ENCODE peak calls at places on chromosomes 12 and 14, in nine cellular contexts. C is astrocyte; A is body of pancreas; E is psoas muscle; M is HepG2; W is heart left ventricle; L is tibial artery; F is CD8-positive, alpha-beta memory T cell; O is endodermal cell. J is an unnamed sample. For H3K36me3, the result is how much of the 10 kb centered on the place peaks cover.

GRCh38 chr12:7695159-7695930 is at the start of gene GDF3:
- DNase-seq in C (no peak), A (peak), E (no peak), M (no peak), W (peak), L (no peak), F (no peak), O (peak), J (peak)

GRCh38 chr14:81298122-81298521 is 77.4 kb upstream of the GTF2A1 start:
- DNase-seq in C (no peak), A (no peak), E (no peak), M (no peak), W (no peak), L (no peak), F (no peak), O (no peak), J (no peak)

GRCh38 chr14:73741386-73741875 is 27.2 kb upstream of the PNMA1 start:
- DNase-seq in C (peak), A (no peak), E (peak), M (peak), W (peak), L (peak), F (peak), O (peak), J (peak)

GRCh38 chr12:40044399-40044798 is 61.5 kb downstream of the SLC2A13 start:
- DNase-seq in C (no peak), A (no peak), E (no peak), M (no peak), W (no peak), L (no peak), F (no peak), O (no peak), J (no peak)

GRCh38 chr14:85535916-85536834 is 6.2 kb downstream of the FLRT2 start:
- DNase-seq in C (peak), A (no peak), E (no peak), M (peak), W (no peak), L (no peak), F (no peak), O (peak), J (no peak)

GRCh38 chr14:69675877-69676416 is 64.6 kb downstream of the SUSD6 start:
- DNase-seq in C (no peak), A (no peak), E (no peak), M (no peak), W (no peak), L (no peak), F (no peak), O (no peak), J (no peak)

GRCh38 chr12:132141976-132142678 is 2.0 kb downstream of the DDX51 start:
- DNase-seq in C (no peak), A (no peak), E (no peak), M (no peak), W (no peak), L (peak), F (no peak), O (no peak), J (no peak)

GRCh38 chr12:103930787-103931536 is 752 bp downstream of the HSP90B1 start:
- DNase-seq in C (no peak), A (peak), E (peak), M (peak), W (peak), L (peak), F (no peak), O (no peak), J (peak)

GRCh38 chr12:81888961-81889360 is 129.8 kb upstream of the PPFIA2 start:
- DNase-seq in C (no peak), A (no peak), E (no peak), M (no peak), W (no peak), L (no peak), F (no peak), O (peak), J (no peak)

GRCh38 chr14:52272375-52272774 is 4.9 kb downstream of the PTGDR start:
- DNase-seq in C (no peak), A (no peak), E (no peak), M (no peak), W (no peak), L (no peak), F (peak), O (peak), J (no peak)

GRCh38 chr12:62915130-62915529 is 19.8 kb downstream of the PPM1H start:
- DNase-seq in C (no peak), A (no peak), E (no peak), M (no peak), W (no peak), L (no peak), F (no peak), O (peak), J (no peak)

GRCh38 chr14:92563359-92563758 is 49.8 kb downstream of the RIN3 start:
- DNase-seq in C (peak), A (no peak), E (no peak), M (no peak), W (no peak), L (no peak), F (no peak), O (no peak), J (no peak)

GRCh38 chr12:64522316-64522715 is 70.4 kb downstream of the TBK1 start:
- DNase-seq in C (peak), A (no peak), E (no peak), M (no peak), W (no peak), L (no peak), F (no peak), O (peak), J (no peak)

GRCh38 chr14:69953266-69953905 is 74.2 kb downstream of the SMOC1 start:
- DNase-seq in C (no peak), A (no peak), E (no peak), M (no peak), W (no peak), L (no peak), F (no peak), O (no peak), J (no peak)

GRCh38 chr14:90578283-90578985 is 181.6 kb downstream of the CALM1 start:
- DNase-seq in C (no peak), A (no peak), E (peak), M (no peak), W (peak), L (no peak), F (no peak), O (no peak), J (no peak)

GRCh38 chr12:99600388-99600787 is 47.2 kb upstream of the GARIN6 start:
- DNase-seq in C (no peak), A (no peak), E (no peak), M (no peak), W (no peak), L (no peak), F (no peak), O (no peak), J (no peak)

GRCh38 chr12:34400423-34400881 is 378.2 kb downstream of the ALG10 start:
- DNase-seq in C (no peak), A (no peak), E (peak), M (no peak), W (peak), L (peak), F (no peak), O (peak), J (peak)

GRCh38 chr12:99393763-99394162 is 253.8 kb upstream of the GARIN6 start:
- DNase-seq in C (no peak), A (no peak), E (no peak), M (no peak), W (no peak), L (no peak), F (no peak), O (no peak), J (no peak)

GRCh38 chr12:104180389-104180788 is 35.2 kb upstream of the TXNRD1 start:
- DNase-seq in C (no peak), A (no peak), E (no peak), M (no peak), W (no peak), L (no peak), F (no peak), O (no peak), J (no peak)

GRCh38 chr14:85538636-85539035 is 8.7 kb downstream of the FLRT2 start:
- DNase-seq in C (no peak), A (no peak), E (no peak), M (no peak), W (no peak), L (no peak), F (no peak), O (no peak), J (no peak)

GRCh38 chr14:33946679-33947078 is 4.2 kb downstream of the EGLN3 start:
- DNase-seq in C (no peak), A (no peak), E (no peak), M (no peak), W (no peak), L (no peak), F (no peak), O (no peak), J (no peak)

GRCh38 chr14:99991306-99991705 is 73.9 kb upstream of the EVL start:
- DNase-seq in C (no peak), A (no peak), E (no peak), M (no peak), W (no peak), L (no peak), F (no peak), O (no peak), J (no peak)

GRCh38 chr12:91931110-91931509 is 214.5 kb downstream of the BTG1 start:
- DNase-seq in C (no peak), A (peak), E (no peak), M (no peak), W (no peak), L (no peak), F (no peak), O (no peak), J (peak)

GRCh38 chr12:125684968-125685790 is 619.9 kb downstream of the AACS start:
- DNase-seq in C (no peak), A (no peak), E (no peak), M (no peak), W (no peak), L (no peak), F (no peak), O (no peak), J (no peak)

GRCh38 chr12:52171950-52172512 is 19.8 kb downstream of the KRT80 start:
- DNase-seq in C (no peak), A (peak), E (peak), M (peak), W (no peak), L (no peak), F (no peak), O (peak), J (no peak)

GRCh38 chr14:89337912-89338311 is 79.1 kb downstream of the FOXN3 start:
- DNase-seq in C (no peak), A (no peak), E (peak), M (no peak), W (no peak), L (no peak), F (no peak), O (no peak), J (no peak)

GRCh38 chr14:93056840-93057585 is 58.7 kb downstream of the ITPK1 start:
- DNase-seq in C (no peak), A (no peak), E (no peak), M (peak), W (peak), L (peak), F (no peak), O (no peak), J (no peak)

GRCh38 chr12:48194780-48195179 is 8.3 kb downstream of the OR10AD1 start:
- DNase-seq in C (peak), A (no peak), E (no peak), M (no peak), W (no peak), L (no peak), F (no peak), O (no peak), J (no peak)

GRCh38 chr12:50197297-50197727 is 30.1 kb upstream of the CERS5 start:
- DNase-seq in C (no peak), A (no peak), E (no peak), M (no peak), W (no peak), L (no peak), F (no peak), O (no peak), J (no peak)

GRCh38 chr12:50527086-50527726 is 22.4 kb downstream of the DIP2B start:
- DNase-seq in C (no peak), A (no peak), E (no peak), M (peak), W (no peak), L (no peak), F (no peak), O (peak), J (no peak)

GRCh38 chr12:77720258-77720657 is 110.4 kb upstream of the NAV3 start:
- DNase-seq in C (no peak), A (no peak), E (no peak), M (no peak), W (no peak), L (no peak), F (no peak), O (no peak), J (no peak)

GRCh38 chr12:119695034-119695433 is 27.1 kb downstream of the PRKAB1 start:
- DNase-seq in C (no peak), A (no peak), E (no peak), M (peak), W (no peak), L (peak), F (no peak), O (peak), J (no peak)

GRCh38 chr14:79040742-79041249 is 870.6 kb downstream of the NRXN3 start:
- DNase-seq in C (no peak), A (no peak), E (no peak), M (no peak), W (no peak), L (no peak), F (no peak), O (no peak), J (no peak)

GRCh38 chr12:70637686-70638085 is 457 bp upstream of the PTPRB start:
- DNase-seq in C (no peak), A (no peak), E (no peak), M (no peak), W (no peak), L (no peak), F (no peak), O (no peak), J (no peak)

GRCh38 chr12:130246560-130246959 is 84.3 kb downstream of the FZD10 start:
- DNase-seq in C (no peak), A (no peak), E (no peak), M (no peak), W (no peak), L (no peak), F (no peak), O (no peak), J (no peak)

GRCh38 chr14:36874396-36875138 is 212.9 kb downstream of the PAX9 start:
- DNase-seq in C (no peak), A (no peak), E (no peak), M (no peak), W (no peak), L (no peak), F (no peak), O (no peak), J (no peak)

DNA sequence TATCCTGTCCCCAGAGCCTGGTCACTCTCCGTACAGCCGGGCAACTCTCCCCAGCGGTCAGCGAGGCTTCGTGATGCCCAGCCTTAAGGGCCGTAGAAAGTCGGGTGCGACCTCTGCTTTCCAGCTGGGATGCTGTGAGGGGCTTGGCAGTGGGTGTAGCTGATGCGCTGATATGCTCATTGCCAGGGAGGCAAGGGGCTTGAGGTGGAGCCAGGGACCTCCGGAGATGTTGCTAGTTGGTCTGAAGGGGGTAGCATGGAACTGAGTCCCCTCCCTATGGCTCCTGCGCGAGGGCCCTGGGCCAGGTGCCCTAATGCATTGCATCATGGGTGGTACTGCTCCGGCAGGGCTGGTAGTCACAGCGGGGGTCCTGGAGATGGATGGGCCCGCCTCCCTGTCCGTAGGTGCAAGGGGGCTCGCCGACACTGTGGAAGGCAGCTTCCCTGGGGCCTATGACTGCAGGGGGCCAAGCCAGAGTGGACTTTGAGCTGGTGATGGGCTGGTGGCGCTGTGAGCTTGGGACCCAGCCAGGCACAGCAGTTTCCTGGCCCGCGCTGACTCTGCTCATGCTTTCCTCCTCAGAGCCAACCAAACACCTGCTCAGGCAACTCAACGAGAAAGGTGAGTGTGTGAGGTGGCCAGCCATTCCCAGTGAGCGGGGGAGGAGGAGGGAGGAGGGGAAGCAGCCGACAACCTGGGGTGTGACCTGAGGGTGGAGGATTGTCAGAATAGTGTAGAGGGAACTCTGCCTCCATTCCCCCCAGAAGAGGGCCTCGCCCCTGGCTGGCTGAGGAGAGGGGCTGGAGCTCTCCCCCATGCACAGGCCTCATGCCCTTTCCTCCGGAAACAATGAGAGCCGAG is 32.3 kb downstream of the PLEKHG3 start:
- DNase-seq in C (no peak), A (peak), E (no peak), M (peak), W (no peak), L (peak), F (no peak), O (peak), J (no peak)
- H3K36me3 ChIP-seq in C (under half), A (under half), E (under half), M (under half), W (half or more), L (half or more), F (under half), O (under half), J (under half)

GRCh38 chr12:123393747-123394146 is 9.8 kb downstream of the KMT5A start:
- DNase-seq in C (no peak), A (no peak), E (no peak), M (no peak), W (no peak), L (no peak), F (no peak), O (no peak), J (no peak)
- H3K36me3 ChIP-seq in C (half or more), A (under half), E (under half), M (half or more), W (half or more), L (under half), F (under half), O (half or more), J (under half)

GRCh38 chr12:69055280-69055679 is 122.3 kb upstream of the CPM start:
- DNase-seq in C (no peak), A (no peak), E (no peak), M (peak), W (no peak), L (no peak), F (no peak), O (no peak), J (no peak)

GRCh38 chr12:69059465-69060457 is 126.8 kb upstream of the CPM start:
- DNase-seq in C (peak), A (no peak), E (no peak), M (no peak), W (no peak), L (no peak), F (no peak), O (no peak), J (no peak)

GRCh38 chr12:69055706-69056105 is 122.7 kb upstream of the CPM start:
- DNase-seq in C (no peak), A (no peak), E (no peak), M (no peak), W (no peak), L (no peak), F (no peak), O (no peak), J (no peak)

GRCh38 chr12:69056743-69057515 is 124.0 kb upstream of the CPM start:
- DNase-seq in C (peak), A (no peak), E (no peak), M (no peak), W (no peak), L (no peak), F (no peak), O (no peak), J (no peak)

DNA sequence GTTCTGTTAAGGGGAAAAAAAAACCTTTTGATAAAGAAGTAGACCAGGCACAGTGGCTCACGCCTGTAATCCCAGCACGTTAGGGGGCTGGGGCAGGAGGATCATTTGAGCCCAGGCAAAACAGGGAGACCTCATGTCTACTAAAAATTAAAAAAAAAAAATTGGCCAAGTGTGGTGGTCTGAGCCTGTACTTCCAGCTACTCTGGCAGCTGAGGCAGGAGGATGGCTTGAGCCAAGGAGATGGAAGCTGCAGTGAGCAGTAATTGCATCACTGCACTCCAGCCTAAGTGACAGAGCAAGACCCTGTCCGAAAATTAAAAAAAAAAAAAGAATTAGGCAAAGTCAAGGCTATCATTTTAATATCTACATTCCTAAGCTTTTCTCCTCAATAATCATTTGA is 124.8 kb upstream of the CPM start:
- DNase-seq in C (no peak), A (no peak), E (peak), M (no peak), W (no peak), L (no peak), F (no peak), O (no peak), J (no peak)
- H3K36me3 ChIP-seq in C (under half), A (under half), E (under half), M (under half), W (under half), L (under half), F (under half), O (under half), J (under half)

DNA sequence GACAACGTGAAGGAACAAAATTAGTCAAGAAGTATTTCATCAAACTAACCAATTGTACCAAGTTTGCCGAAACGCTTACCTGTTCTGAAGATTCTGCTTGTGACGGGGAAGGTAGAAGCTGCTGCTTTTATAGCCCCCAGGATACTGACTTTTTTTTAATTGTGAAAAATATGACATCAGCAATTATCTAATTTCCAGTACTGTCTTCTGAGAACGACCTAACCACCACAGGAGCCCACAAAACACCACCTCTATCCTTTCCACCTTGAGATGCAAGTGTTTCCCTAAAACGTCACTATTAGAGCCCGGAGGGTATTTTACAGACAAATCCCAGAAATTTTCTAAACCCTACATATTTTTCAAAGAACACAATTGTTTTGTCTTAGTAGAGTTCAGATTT is at the start of gene IL22:
- DNase-seq in C (no peak), A (no peak), E (no peak), M (no peak), W (no peak), L (no peak), F (no peak), O (no peak), J (no peak)
- H3K36me3 ChIP-seq in C (under half), A (under half), E (under half), M (under half), W (under half), L (under half), F (under half), O (under half), J (under half)